ENCODE peak calls at places on chromosomes 3 and 15, in eight cellular contexts. One of them, this sample, is unnamed.

GRCh38 chr3:53346514-53346913 is 829 bp downstream of the DCP1A start:
- DNase-seq in NB4: peak
- DNase-seq in DMS79 treated with DMSO at 0.1 percent for 48 hours: peak
- DNase-seq in NCI-H1105 treated with DMSO at 0.1 percent for 48 hours: no peak
- DNase-seq in stimulated activated naive CD8-positive, alpha-beta T cell treated with anti-CD3 and anti-CD28 coated beads, Interleukin-15, Interleukin-2, amounts not matched to agents 100 U/mL and 50 U/mL, for 24 hours: no peak
- DNase-seq in GM03348: peak
- DNase-seq in choroid plexus epithelial cell: no peak
- DNase-seq in T-cell: no peak
- DNase-seq in this sample: no peak

GRCh38 chr3:160695906-160696305 is 18.9 kb downstream of the ARL14 start:
- DNase-seq in NB4: no peak
- DNase-seq in DMS79 treated with DMSO at 0.1 percent for 48 hours: no peak
- DNase-seq in NCI-H1105 treated with DMSO at 0.1 percent for 48 hours: no peak
- DNase-seq in stimulated activated naive CD8-positive, alpha-beta T cell treated with anti-CD3 and anti-CD28 coated beads, Interleukin-15, Interleukin-2, amounts not matched to agents 100 U/mL and 50 U/mL, for 24 hours: no peak
- DNase-seq in GM03348: no peak
- DNase-seq in choroid plexus epithelial cell: no peak
- DNase-seq in T-cell: no peak
- DNase-seq in this sample: no peak

GRCh38 chr15:25545017-25545416 is 106.2 kb upstream of the UBE3A start:
- DNase-seq in NB4: peak
- DNase-seq in DMS79 treated with DMSO at 0.1 percent for 48 hours: no peak
- DNase-seq in NCI-H1105 treated with DMSO at 0.1 percent for 48 hours: no peak
- DNase-seq in stimulated activated naive CD8-positive, alpha-beta T cell treated with anti-CD3 and anti-CD28 coated beads, Interleukin-15, Interleukin-2, amounts not matched to agents 100 U/mL and 50 U/mL, for 24 hours: no peak
- DNase-seq in GM03348: peak
- DNase-seq in choroid plexus epithelial cell: no peak
- DNase-seq in T-cell: no peak
- DNase-seq in this sample: no peak

GRCh38 chr15:57534279-57534678 is 57.4 kb upstream of the MYZAP start:
- DNase-seq in NB4: no peak
- DNase-seq in DMS79 treated with DMSO at 0.1 percent for 48 hours: no peak
- DNase-seq in NCI-H1105 treated with DMSO at 0.1 percent for 48 hours: no peak
- DNase-seq in stimulated activated naive CD8-positive, alpha-beta T cell treated with anti-CD3 and anti-CD28 coated beads, Interleukin-15, Interleukin-2, amounts not matched to agents 100 U/mL and 50 U/mL, for 24 hours: no peak
- DNase-seq in GM03348: peak
- DNase-seq in choroid plexus epithelial cell: no peak
- DNase-seq in T-cell: no peak
- DNase-seq in this sample: no peak

GRCh38 chr15:73357999-73358665 is 10.6 kb downstream of the HCN4 start:
- DNase-seq in NB4: no peak
- DNase-seq in DMS79 treated with DMSO at 0.1 percent for 48 hours: no peak
- DNase-seq in NCI-H1105 treated with DMSO at 0.1 percent for 48 hours: peak
- DNase-seq in stimulated activated naive CD8-positive, alpha-beta T cell treated with anti-CD3 and anti-CD28 coated beads, Interleukin-15, Interleukin-2, amounts not matched to agents 100 U/mL and 50 U/mL, for 24 hours: no peak
- DNase-seq in GM03348: no peak
- DNase-seq in choroid plexus epithelial cell: no peak
- DNase-seq in T-cell: no peak
- DNase-seq in this sample: no peak

GRCh38 chr3:136171097-136171542 is 25.0 kb downstream of the MSL2 start:
- DNase-seq in NB4: no peak
- DNase-seq in DMS79 treated with DMSO at 0.1 percent for 48 hours: no peak
- DNase-seq in NCI-H1105 treated with DMSO at 0.1 percent for 48 hours: no peak
- DNase-seq in stimulated activated naive CD8-positive, alpha-beta T cell treated with anti-CD3 and anti-CD28 coated beads, Interleukin-15, Interleukin-2, amounts not matched to agents 100 U/mL and 50 U/mL, for 24 hours: no peak
- DNase-seq in GM03348: no peak
- DNase-seq in choroid plexus epithelial cell: no peak
- DNase-seq in T-cell: no peak
- DNase-seq in this sample: no peak

GRCh38 chr3:194422188-194422587 is 23.1 kb upstream of the GP5 start:
- DNase-seq in NB4: no peak
- DNase-seq in DMS79 treated with DMSO at 0.1 percent for 48 hours: no peak
- DNase-seq in NCI-H1105 treated with DMSO at 0.1 percent for 48 hours: no peak
- DNase-seq in stimulated activated naive CD8-positive, alpha-beta T cell treated with anti-CD3 and anti-CD28 coated beads, Interleukin-15, Interleukin-2, amounts not matched to agents 100 U/mL and 50 U/mL, for 24 hours: no peak
- DNase-seq in GM03348: no peak
- DNase-seq in choroid plexus epithelial cell: peak
- DNase-seq in T-cell: no peak
- DNase-seq in this sample: no peak

GRCh38 chr3:23620616-23621015 is 185.1 kb upstream of the UBE2E1 start:
- DNase-seq in NB4: no peak
- DNase-seq in DMS79 treated with DMSO at 0.1 percent for 48 hours: no peak
- DNase-seq in NCI-H1105 treated with DMSO at 0.1 percent for 48 hours: no peak
- DNase-seq in stimulated activated naive CD8-positive, alpha-beta T cell treated with anti-CD3 and anti-CD28 coated beads, Interleukin-15, Interleukin-2, amounts not matched to agents 100 U/mL and 50 U/mL, for 24 hours: no peak
- DNase-seq in GM03348: no peak
- DNase-seq in choroid plexus epithelial cell: no peak
- DNase-seq in T-cell: no peak
- DNase-seq in this sample: no peak

GRCh38 chr3:55629432-55629831 is 142.3 kb upstream of the WNT5A start:
- DNase-seq in NB4: no peak
- DNase-seq in DMS79 treated with DMSO at 0.1 percent for 48 hours: peak
- DNase-seq in NCI-H1105 treated with DMSO at 0.1 percent for 48 hours: peak
- DNase-seq in stimulated activated naive CD8-positive, alpha-beta T cell treated with anti-CD3 and anti-CD28 coated beads, Interleukin-15, Interleukin-2, amounts not matched to agents 100 U/mL and 50 U/mL, for 24 hours: no peak
- DNase-seq in GM03348: no peak
- DNase-seq in choroid plexus epithelial cell: peak
- DNase-seq in T-cell: no peak
- DNase-seq in this sample: peak

GRCh38 chr3:13021141-13021933 is 51.9 kb downstream of the IQSEC1 start:
- DNase-seq in NB4: peak
- DNase-seq in DMS79 treated with DMSO at 0.1 percent for 48 hours: peak
- DNase-seq in NCI-H1105 treated with DMSO at 0.1 percent for 48 hours: no peak
- DNase-seq in stimulated activated naive CD8-positive, alpha-beta T cell treated with anti-CD3 and anti-CD28 coated beads, Interleukin-15, Interleukin-2, amounts not matched to agents 100 U/mL and 50 U/mL, for 24 hours: no peak
- DNase-seq in GM03348: no peak
- DNase-seq in choroid plexus epithelial cell: no peak
- DNase-seq in T-cell: no peak
- DNase-seq in this sample: no peak

This sample was measured in mucosa of gallbladder.